ENCODE peak calls at places on chromosomes 6 and 20, in nine cellular contexts. One of them, this sample, is unnamed.

GRCh38 chr6:111258615-111259088 is 171.3 kb downstream of the SLC16A10 start:
- DNase-seq in AG04449: no peak
- DNase-seq in heart left ventricle: no peak
- DNase-seq in brain microvascular endothelial cell: no peak
- DNase-seq in fibroblast of lung: peak; percentile 73
- DNase-seq in OCI-LY7: no peak
- DNase-seq in lung: no peak
- DNase-seq in transverse colon: no peak
- DNase-seq in tibial artery: no peak
- DNase-seq in this sample: no peak

GRCh38 chr6:112337209-112337638 is 9.9 kb upstream of the RFPL4B start:
- DNase-seq in AG04449: peak; percentile 52
- DNase-seq in heart left ventricle: peak; percentile 56
- DNase-seq in brain microvascular endothelial cell: peak; percentile 77
- DNase-seq in fibroblast of lung: peak; percentile 86
- DNase-seq in OCI-LY7: peak; percentile 5
- DNase-seq in lung: peak; percentile 40
- DNase-seq in transverse colon: no peak
- DNase-seq in tibial artery: peak; percentile 63
- DNase-seq in this sample: peak; percentile 60

GRCh38 chr20:11128131-11128831 is 454.5 kb upstream of the JAG1 start:
- DNase-seq in AG04449: no peak
- DNase-seq in heart left ventricle: no peak
- DNase-seq in brain microvascular endothelial cell: no peak
- DNase-seq in fibroblast of lung: no peak
- DNase-seq in OCI-LY7: no peak
- DNase-seq in lung: no peak
- DNase-seq in transverse colon: no peak
- DNase-seq in tibial artery: no peak
- DNase-seq in this sample: peak; percentile 54

GRCh38 chr6:4957521-4958231 is 46.2 kb downstream of the RPP40 start:
- DNase-seq in AG04449: no peak
- DNase-seq in heart left ventricle: no peak
- DNase-seq in brain microvascular endothelial cell: no peak
- DNase-seq in fibroblast of lung: no peak
- DNase-seq in OCI-LY7: no peak
- DNase-seq in lung: no peak
- DNase-seq in transverse colon: no peak
- DNase-seq in tibial artery: no peak
- DNase-seq in this sample: no peak

GRCh38 chr6:1335367-1336037 is 23.6 kb downstream of the FOXQ1 start:
- DNase-seq in AG04449: peak; percentile 21
- DNase-seq in heart left ventricle: no peak
- DNase-seq in brain microvascular endothelial cell: no peak
- DNase-seq in fibroblast of lung: peak; percentile 92
- DNase-seq in OCI-LY7: no peak
- DNase-seq in lung: peak; percentile 83
- DNase-seq in transverse colon: peak; percentile 68
- DNase-seq in tibial artery: no peak
- DNase-seq in this sample: peak; percentile 54

GRCh38 chr6:148183776-148184175 is 158.9 kb upstream of the SASH1 start:
- DNase-seq in AG04449: no peak
- DNase-seq in heart left ventricle: no peak
- DNase-seq in brain microvascular endothelial cell: no peak
- DNase-seq in fibroblast of lung: no peak
- DNase-seq in OCI-LY7: no peak
- DNase-seq in lung: no peak
- DNase-seq in transverse colon: no peak
- DNase-seq in tibial artery: no peak
- DNase-seq in this sample: no peak

GRCh38 chr20:48478806-48479550 is 348.8 kb downstream of the PREX1 start:
- DNase-seq in AG04449: no peak
- DNase-seq in heart left ventricle: no peak
- DNase-seq in brain microvascular endothelial cell: no peak
- DNase-seq in fibroblast of lung: no peak
- DNase-seq in OCI-LY7: no peak
- DNase-seq in lung: no peak
- DNase-seq in transverse colon: no peak
- DNase-seq in tibial artery: no peak
- DNase-seq in this sample: no peak

GRCh38 chr6:116073765-116074450 is 13.2 kb upstream of the FRK start:
- DNase-seq in AG04449: no peak
- DNase-seq in heart left ventricle: no peak
- DNase-seq in brain microvascular endothelial cell: peak; percentile 31
- DNase-seq in fibroblast of lung: peak; percentile 67
- DNase-seq in OCI-LY7: no peak
- DNase-seq in lung: no peak
- DNase-seq in transverse colon: no peak
- DNase-seq in tibial artery: no peak
- DNase-seq in this sample: no peak

GRCh38 chr6:137707590-137708360 is 159.3 kb upstream of the TNFAIP3 start:
- DNase-seq in AG04449: no peak
- DNase-seq in heart left ventricle: peak; percentile 72
- DNase-seq in brain microvascular endothelial cell: peak; percentile 63
- DNase-seq in fibroblast of lung: peak; percentile 81
- DNase-seq in OCI-LY7: peak; percentile 87
- DNase-seq in lung: peak; percentile 63
- DNase-seq in transverse colon: peak; percentile 81
- DNase-seq in tibial artery: peak; percentile 73
- DNase-seq in this sample: peak; percentile 74

GRCh38 chr6:10347561-10348327 is 67.1 kb downstream of the TFAP2A start:
- DNase-seq in AG04449: no peak
- DNase-seq in heart left ventricle: no peak
- DNase-seq in brain microvascular endothelial cell: peak; percentile 18
- DNase-seq in fibroblast of lung: peak; percentile 57
- DNase-seq in OCI-LY7: no peak
- DNase-seq in lung: no peak
- DNase-seq in transverse colon: no peak
- DNase-seq in tibial artery: no peak
- DNase-seq in this sample: no peak

GRCh38 chr6:158377866-158378265 is 65.6 kb downstream of the TULP4 start:
- DNase-seq in AG04449: no peak
- DNase-seq in heart left ventricle: no peak
- DNase-seq in brain microvascular endothelial cell: peak; percentile 48
- DNase-seq in fibroblast of lung: peak; percentile 43
- DNase-seq in OCI-LY7: no peak
- DNase-seq in lung: no peak
- DNase-seq in transverse colon: no peak
- DNase-seq in tibial artery: no peak
- DNase-seq in this sample: peak; percentile 39

GRCh38 chr6:85670573-85670972 is 27.9 kb upstream of the SYNCRIP start:
- DNase-seq in AG04449: no peak
- DNase-seq in heart left ventricle: no peak
- DNase-seq in brain microvascular endothelial cell: peak; percentile 52
- DNase-seq in fibroblast of lung: peak; percentile 46
- DNase-seq in OCI-LY7: peak; percentile 8
- DNase-seq in lung: no peak
- DNase-seq in transverse colon: no peak
- DNase-seq in tibial artery: no peak
- DNase-seq in this sample: peak; percentile 42

GRCh38 chr6:89941031-89941775 is 46.9 kb downstream of the GJA10 start:
- DNase-seq in AG04449: no peak
- DNase-seq in heart left ventricle: no peak
- DNase-seq in brain microvascular endothelial cell: no peak
- DNase-seq in fibroblast of lung: peak; percentile 44
- DNase-seq in OCI-LY7: no peak
- DNase-seq in lung: peak; percentile 48
- DNase-seq in transverse colon: peak; percentile 38
- DNase-seq in tibial artery: peak; percentile 61
- DNase-seq in this sample: no peak

GRCh38 chr20:48841196-48841860 is 13.5 kb upstream of the PREX1 start:
- DNase-seq in AG04449: no peak
- DNase-seq in heart left ventricle: no peak
- DNase-seq in brain microvascular endothelial cell: no peak
- DNase-seq in fibroblast of lung: peak; percentile 8
- DNase-seq in OCI-LY7: no peak
- DNase-seq in lung: no peak
- DNase-seq in transverse colon: no peak
- DNase-seq in tibial artery: no peak
- DNase-seq in this sample: no peak

GRCh38 chr20:31713312-31714049 is 9.2 kb downstream of the BCL2L1 start:
- DNase-seq in AG04449: peak; percentile 55
- DNase-seq in heart left ventricle: peak; percentile 89
- DNase-seq in brain microvascular endothelial cell: peak; percentile 83
- DNase-seq in fibroblast of lung: peak; percentile 93
- DNase-seq in OCI-LY7: no peak
- DNase-seq in lung: peak; percentile 68
- DNase-seq in transverse colon: peak; percentile 55
- DNase-seq in tibial artery: peak; percentile 90
- DNase-seq in this sample: peak; percentile 73

GRCh38 chr6:138087549-138087948 is 19.7 kb downstream of the PERP start:
- DNase-seq in AG04449: no peak
- DNase-seq in heart left ventricle: no peak
- DNase-seq in brain microvascular endothelial cell: peak; percentile 22
- DNase-seq in fibroblast of lung: peak; percentile 37
- DNase-seq in OCI-LY7: no peak
- DNase-seq in lung: no peak
- DNase-seq in transverse colon: no peak
- DNase-seq in tibial artery: no peak
- DNase-seq in this sample: no peak

GRCh38 chr6:137417411-137417810 is 76.8 kb downstream of the OLIG3 start:
- DNase-seq in AG04449: no peak
- DNase-seq in heart left ventricle: no peak
- DNase-seq in brain microvascular endothelial cell: no peak
- DNase-seq in fibroblast of lung: peak; percentile 11
- DNase-seq in OCI-LY7: no peak
- DNase-seq in lung: no peak
- DNase-seq in transverse colon: no peak
- DNase-seq in tibial artery: no peak
- DNase-seq in this sample: peak; percentile 35

GRCh38 chr6:101818056-101818455 is 424.5 kb downstream of the GRIK2 start:
- DNase-seq in AG04449: no peak
- DNase-seq in heart left ventricle: no peak
- DNase-seq in brain microvascular endothelial cell: no peak
- DNase-seq in fibroblast of lung: peak; percentile 65
- DNase-seq in OCI-LY7: no peak
- DNase-seq in lung: no peak
- DNase-seq in transverse colon: no peak
- DNase-seq in tibial artery: no peak
- DNase-seq in this sample: no peak

GRCh38 chr6:135572051-135572450 is 74.5 kb upstream of the AHI1 start:
- DNase-seq in AG04449: no peak
- DNase-seq in heart left ventricle: no peak
- DNase-seq in brain microvascular endothelial cell: no peak
- DNase-seq in fibroblast of lung: peak; percentile 58
- DNase-seq in OCI-LY7: no peak
- DNase-seq in lung: no peak
- DNase-seq in transverse colon: no peak
- DNase-seq in tibial artery: no peak
- DNase-seq in this sample: no peak

DNA sequence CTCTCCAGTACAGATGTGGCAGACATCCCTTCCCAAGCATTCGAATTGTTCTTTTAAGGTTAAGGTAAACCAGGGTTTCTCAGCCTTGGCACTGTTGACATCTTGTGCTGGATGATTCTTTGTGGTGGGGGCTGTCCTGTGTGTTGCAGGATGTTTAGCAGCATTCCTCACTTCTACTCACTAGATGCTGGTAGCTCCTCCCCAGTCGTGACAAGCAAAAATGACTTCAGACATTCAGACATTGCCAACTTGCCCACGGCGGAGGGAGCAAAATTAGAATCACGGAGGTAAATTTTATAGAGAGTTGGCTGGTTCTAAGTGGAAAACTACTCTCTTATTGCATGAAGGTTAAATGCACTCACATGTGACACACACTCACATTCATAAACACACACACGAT is 188.7 kb downstream of the GMPR start:
- DNase-seq in AG04449: no peak
- DNase-seq in heart left ventricle: no peak
- DNase-seq in brain microvascular endothelial cell: no peak
- DNase-seq in fibroblast of lung: no peak
- DNase-seq in OCI-LY7: no peak
- DNase-seq in lung: no peak
- DNase-seq in transverse colon: no peak
- DNase-seq in tibial artery: no peak
- DNase-seq in this sample: no peak
- H3K4me3 ChIP-seq in AG04449: no peak overlapping the region
- H3K4me3 ChIP-seq in heart left ventricle: no peak overlapping the region
- H3K4me3 ChIP-seq in brain microvascular endothelial cell: no peak overlapping the region
- H3K4me3 ChIP-seq in fibroblast of lung: no peak overlapping the region
- H3K4me3 ChIP-seq in OCI-LY7: no peak overlapping the region
- H3K4me3 ChIP-seq in lung: no peak overlapping the region
- H3K4me3 ChIP-seq in transverse colon: no peak overlapping the region
- H3K4me3 ChIP-seq in tibial artery: no peak overlapping the region
- H3K4me3 ChIP-seq in this sample: no peak overlapping the region

DNA sequence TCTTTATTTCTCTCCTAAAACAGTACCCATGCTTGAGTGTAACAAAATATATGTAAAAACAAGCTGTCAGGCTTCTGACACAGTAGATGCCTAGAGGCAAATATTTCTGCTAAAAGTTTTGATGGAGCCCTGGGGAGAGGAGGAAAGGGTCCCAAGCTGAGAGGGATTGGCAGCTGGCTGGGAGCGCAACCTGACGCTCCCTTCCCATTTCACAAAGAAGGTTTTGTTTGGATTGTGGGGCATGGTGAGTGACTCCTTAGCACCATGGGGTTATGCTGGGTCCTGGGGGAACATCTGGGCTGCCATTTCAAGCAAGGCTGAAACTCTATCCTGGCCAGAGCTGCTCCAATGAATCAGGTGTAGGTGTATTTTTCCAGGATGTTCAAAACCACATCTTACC is 720.5 kb downstream of the MAFB start:
- DNase-seq in AG04449: no peak
- DNase-seq in heart left ventricle: no peak
- DNase-seq in brain microvascular endothelial cell: no peak
- DNase-seq in fibroblast of lung: no peak
- DNase-seq in OCI-LY7: no peak
- DNase-seq in lung: no peak
- DNase-seq in transverse colon: no peak
- DNase-seq in tibial artery: no peak
- DNase-seq in this sample: no peak
- H3K4me3 ChIP-seq in AG04449: no peak overlapping the region
- H3K4me3 ChIP-seq in heart left ventricle: no peak overlapping the region
- H3K4me3 ChIP-seq in brain microvascular endothelial cell: no peak overlapping the region
- H3K4me3 ChIP-seq in fibroblast of lung: no peak overlapping the region
- H3K4me3 ChIP-seq in OCI-LY7: no peak overlapping the region
- H3K4me3 ChIP-seq in lung: no peak overlapping the region
- H3K4me3 ChIP-seq in transverse colon: no peak overlapping the region
- H3K4me3 ChIP-seq in tibial artery: no peak overlapping the region
- H3K4me3 ChIP-seq in this sample: no peak overlapping the region

GRCh38 chr20:24095303-24095702 is 106.7 kb upstream of the GGTLC1 start:
- DNase-seq in AG04449: no peak
- DNase-seq in heart left ventricle: no peak
- DNase-seq in brain microvascular endothelial cell: no peak
- DNase-seq in fibroblast of lung: no peak
- DNase-seq in OCI-LY7: no peak
- DNase-seq in lung: no peak
- DNase-seq in transverse colon: no peak
- DNase-seq in tibial artery: no peak
- DNase-seq in this sample: no peak
- H3K4me3 ChIP-seq in AG04449: no peak overlapping the region
- H3K4me3 ChIP-seq in heart left ventricle: no peak overlapping the region
- H3K4me3 ChIP-seq in brain microvascular endothelial cell: no peak overlapping the region
- H3K4me3 ChIP-seq in fibroblast of lung: no peak overlapping the region
- H3K4me3 ChIP-seq in OCI-LY7: no peak overlapping the region
- H3K4me3 ChIP-seq in lung: no peak overlapping the region
- H3K4me3 ChIP-seq in transverse colon: no peak overlapping the region
- H3K4me3 ChIP-seq in tibial artery: no peak overlapping the region
- H3K4me3 ChIP-seq in this sample: no peak overlapping the region

GRCh38 chr6:170438402-170438753 is 114.7 kb downstream of the PSMB1 start:
- DNase-seq in AG04449: peak; percentile 93
- DNase-seq in heart left ventricle: peak; percentile 67
- DNase-seq in brain microvascular endothelial cell: peak; percentile 100
- DNase-seq in fibroblast of lung: peak; percentile 100
- DNase-seq in OCI-LY7: peak; percentile 4
- DNase-seq in lung: peak; percentile 86
- DNase-seq in transverse colon: peak; percentile 84
- DNase-seq in tibial artery: peak; percentile 75
- DNase-seq in this sample: peak; percentile 99
- H3K4me3 ChIP-seq in AG04449: peak overlapping the region; percentile 44
- H3K4me3 ChIP-seq in heart left ventricle: peak overlapping the region; percentile 17
- H3K4me3 ChIP-seq in brain microvascular endothelial cell: no peak overlapping the region
- H3K4me3 ChIP-seq in fibroblast of lung: no peak overlapping the region
- H3K4me3 ChIP-seq in OCI-LY7: no peak overlapping the region
- H3K4me3 ChIP-seq in lung: no peak overlapping the region
- H3K4me3 ChIP-seq in transverse colon: peak overlapping the region; percentile 20
- H3K4me3 ChIP-seq in tibial artery: peak overlapping the region; percentile 43
- H3K4me3 ChIP-seq in this sample: no peak overlapping the region

This sample was measured in skeletal muscle cell.